ENCODE peak calls at places on chromosomes 3 and 15, in four cellular contexts. One of them, this sample, is unnamed.

GRCh38 chr3:160583451-160583850 is 18.1 kb upstream of the KPNA4 start:
- DNase-seq in A549: no peak
- DNase-seq in AG10803: no peak
- DNase-seq in brain microvascular endothelial cell: no peak
- DNase-seq in this sample: no peak

GRCh38 chr3:73781536-73781935 is 156.8 kb upstream of the PDZRN3 start:
- DNase-seq in AG10803: no peak
- DNase-seq in A549: no peak
- DNase-seq in brain microvascular endothelial cell: no peak
- DNase-seq in this sample: no peak

GRCh38 chr3:134496481-134497071 is 10.7 kb downstream of the CEP63 start:
- DNase-seq in AG10803: no peak
- DNase-seq in brain microvascular endothelial cell: no peak
- DNase-seq in A549: no peak
- DNase-seq in this sample: peak; percentile 23

GRCh38 chr3:183265157-183265642 is 12.1 kb downstream of the B3GNT5 start:
- DNase-seq in A549: no peak
- DNase-seq in brain microvascular endothelial cell: peak; percentile 57
- DNase-seq in AG10803: peak; percentile 13
- DNase-seq in this sample: peak; percentile 65

GRCh38 chr3:187736418-187736871 is 8.8 kb downstream of the BCL6 start:
- DNase-seq in AG10803: peak; percentile 85
- DNase-seq in brain microvascular endothelial cell: peak; percentile 45
- DNase-seq in A549: no peak
- DNase-seq in this sample: peak; percentile 69

GRCh38 chr3:150495563-150496168 is 50.6 kb downstream of the SERP1 start:
- DNase-seq in AG10803: peak; percentile 53
- DNase-seq in A549: peak; percentile 39
- DNase-seq in brain microvascular endothelial cell: peak; percentile 43
- DNase-seq in this sample: peak; percentile 75

GRCh38 chr3:168213920-168214319 is 118.2 kb upstream of the GOLIM4 start:
- DNase-seq in AG10803: no peak
- DNase-seq in A549: no peak
- DNase-seq in brain microvascular endothelial cell: peak; percentile 12
- DNase-seq in this sample: peak; percentile 36

GRCh38 chr3:42651248-42652091 is 2.0 kb upstream of the ZBTB47 start:
- DNase-seq in AG10803: peak; percentile 76
- DNase-seq in A549: no peak
- DNase-seq in brain microvascular endothelial cell: peak; percentile 38
- DNase-seq in this sample: no peak

GRCh38 chr3:56879453-56880224 is 77.9 kb upstream of the ARHGEF3 start:
- DNase-seq in brain microvascular endothelial cell: no peak
- DNase-seq in AG10803: peak; percentile 22
- DNase-seq in A549: no peak
- DNase-seq in this sample: peak; percentile 68

GRCh38 chr15:65204236-65204930 is 6.9 kb downstream of the CILP start:
- DNase-seq in brain microvascular endothelial cell: no peak
- DNase-seq in A549: no peak
- DNase-seq in AG10803: no peak
- DNase-seq in this sample: no peak

GRCh38 chr3:46490338-46491084 is 7.3 kb upstream of the RTP3 start:
- DNase-seq in AG10803: no peak
- DNase-seq in A549: no peak
- DNase-seq in brain microvascular endothelial cell: peak; percentile 64
- DNase-seq in this sample: peak; percentile 47

GRCh38 chr3:128482857-128483656 is 9.9 kb downstream of the GATA2 start:
- DNase-seq in A549: no peak
- DNase-seq in AG10803: peak; percentile 69
- DNase-seq in brain microvascular endothelial cell: peak; percentile 44
- DNase-seq in this sample: peak; percentile 67

GRCh38 chr15:83285979-83286553 is 1.6 kb upstream of the BNC1 start:
- DNase-seq in AG10803: peak; percentile 91
- DNase-seq in brain microvascular endothelial cell: peak; percentile 87
- DNase-seq in A549: peak; percentile 49
- DNase-seq in this sample: peak; percentile 53

GRCh38 chr3:149494022-149494758 is 19.7 kb downstream of the TM4SF4 start:
- DNase-seq in AG10803: peak; percentile 71
- DNase-seq in brain microvascular endothelial cell: peak; percentile 75
- DNase-seq in A549: peak; percentile 72
- DNase-seq in this sample: peak; percentile 87

GRCh38 chr3:71226565-71227281 is 356.8 kb downstream of the FOXP1 start:
- DNase-seq in brain microvascular endothelial cell: peak; percentile 74
- DNase-seq in AG10803: peak; percentile 24
- DNase-seq in A549: no peak
- DNase-seq in this sample: no peak
- H3K4me3 ChIP-seq in brain microvascular endothelial cell: peak overlapping the region; percentile 23
- H3K4me3 ChIP-seq in AG10803: no peak overlapping the region
- H3K4me3 ChIP-seq in A549: no peak overlapping the region
- H3K4me3 ChIP-seq in this sample: no peak overlapping the region

GRCh38 chr3:135678386-135678785 is 287.1 kb upstream of the PPP2R3A start:
- DNase-seq in brain microvascular endothelial cell: no peak
- DNase-seq in A549: no peak
- DNase-seq in AG10803: no peak
- DNase-seq in this sample: no peak
- TF ChIP-seq CTCF in brain microvascular endothelial cell: no peak
- TF ChIP-seq CTCF in A549: no peak
- TF ChIP-seq CTCF in AG10803: no peak
- TF ChIP-seq CTCF in this sample: no peak

GRCh38 chr3:173103469-173103868 is 37.6 kb downstream of the SPATA16 start:
- DNase-seq in brain microvascular endothelial cell: no peak
- DNase-seq in A549: no peak
- DNase-seq in AG10803: no peak
- DNase-seq in this sample: no peak
- H3K4me3 ChIP-seq in brain microvascular endothelial cell: no peak overlapping the region
- H3K4me3 ChIP-seq in A549: no peak overlapping the region
- H3K4me3 ChIP-seq in AG10803: no peak overlapping the region
- H3K4me3 ChIP-seq in this sample: no peak overlapping the region

DNA sequence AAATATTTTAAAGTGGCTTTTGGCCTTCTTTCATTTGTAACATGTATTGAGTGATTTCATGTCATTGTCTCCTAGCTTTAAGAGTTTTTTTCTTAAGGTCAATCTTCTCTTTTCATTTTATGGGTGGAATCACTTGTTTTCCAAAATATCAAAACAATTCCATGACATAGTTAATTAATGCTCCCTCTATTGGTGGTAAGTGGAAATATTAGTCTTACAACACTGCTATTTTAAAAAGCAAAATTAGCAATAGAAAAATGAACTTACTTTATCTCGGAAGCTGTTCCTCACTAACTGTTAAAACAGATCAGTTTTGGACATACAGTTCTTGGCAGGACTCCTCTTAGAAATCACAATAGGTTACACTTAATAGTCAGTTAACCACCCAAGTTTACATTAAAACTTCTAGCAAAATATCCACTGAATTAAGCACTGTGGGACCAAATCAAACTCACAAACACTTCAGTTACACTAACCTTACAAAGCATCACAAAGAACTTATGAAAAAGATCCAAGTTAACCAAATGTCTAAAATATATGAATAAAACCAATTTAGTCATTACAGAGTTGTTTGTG is 42.4 kb downstream of the TIGIT start:
- DNase-seq in AG10803: peak; percentile 10
- DNase-seq in A549: no peak
- DNase-seq in brain microvascular endothelial cell: no peak
- DNase-seq in this sample: peak; percentile 26
- TF ChIP-seq CTCF in AG10803: peak; percentile 51
- TF ChIP-seq CTCF in A549: peak; percentile 36
- TF ChIP-seq CTCF in brain microvascular endothelial cell: peak; percentile 10
- TF ChIP-seq CTCF in this sample: peak; percentile 48